ENCODE peak calls at places on chromosomes 5 and 9, in six cellular contexts. D, O, T, Y, B and L are unnamed samples.

GRCh38 chr9:135136481-135136880 is 49.0 kb downstream of the OLFM1 start:
- DNase-seq in B (no peak), Y (no peak), T (no peak), O (no peak), D (no peak), L (no peak)

GRCh38 chr9:35903049-35903448 is 3.0 kb upstream of the HRCT1 start:
- DNase-seq in B (no peak), D (no peak), T (no peak), Y (no peak), O (no peak), L (no peak)

GRCh38 chr9:108835831-108836230 is 20.0 kb downstream of the ACTL7B start:
- DNase-seq in O (no peak), D (no peak), T (no peak), Y (no peak), B (no peak), L (no peak)

GRCh38 chr5:61311836-61312808 is 19.9 kb upstream of the ZSWIM6 start:
- DNase-seq in Y (no peak), T (no peak), D (no peak), O (no peak), B (no peak), L (no peak)

GRCh38 chr5:51347704-51348103 is 35.5 kb upstream of the ISL1 start:
- DNase-seq in B (no peak), D (no peak), T (no peak), O (no peak), Y (no peak), L (no peak)

GRCh38 chr5:88509403-88509802 is 240.8 kb upstream of the TMEM161B start:
- DNase-seq in Y (no peak), T (no peak), O (no peak), B (no peak), D (no peak), L (no peak)

GRCh38 chr9:82601272-82601835 is 461.6 kb downstream of the RASEF start:
- DNase-seq in B (no peak), Y (no peak), O (no peak), T (no peak), D (no peak), L (no peak)

GRCh38 chr9:16265671-16266070 is 604.8 kb downstream of the BNC2 start:
- DNase-seq in T (no peak), B (no peak), D (no peak), Y (no peak), O (no peak), L (no peak)

GRCh38 chr5:150304481-150305081 is 1.9 kb upstream of the ARSI start:
- DNase-seq in Y (no peak), B (no peak), T (no peak), D (no peak), O (no peak), L (no peak)

GRCh38 chr5:155530046-155530445 is 516.5 kb downstream of the KIF4B start:
- DNase-seq in O (no peak), D (no peak), B (no peak), Y (no peak), T (no peak), L (no peak)

GRCh38 chr5:155726267-155726666 is 600.7 kb upstream of the SGCD start:
- DNase-seq in D (no peak), Y (no peak), T (no peak), B (peak; percentile 65), O (no peak), L (no peak)

GRCh38 chr9:130874783-130875182 is 21.8 kb downstream of the QRFP start:
- DNase-seq in O (no peak), Y (no peak), T (no peak), D (no peak), B (no peak), L (no peak)

GRCh38 chr5:81901539-81901938 is 70.3 kb upstream of the ATG10 start:
- DNase-seq in D (no peak), Y (no peak), T (no peak), B (no peak), O (peak; percentile 36), L (no peak)

GRCh38 chr5:27598576-27598975 is 560.2 kb upstream of the CDH9 start:
- DNase-seq in T (no peak), D (no peak), B (no peak), Y (no peak), O (no peak), L (no peak)

GRCh38 chr5:137734962-137735530 is 843 bp downstream of the KLHL3 start:
- DNase-seq in Y (peak; percentile 34), D (peak; percentile 73), T (no peak), B (no peak), O (peak; percentile 44), L (no peak)

GRCh38 chr5:160423025-160423554 is 1.4 kb downstream of the PTTG1 start:
- DNase-seq in O (no peak), T (no peak), B (no peak), Y (no peak), D (no peak), L (no peak)

GRCh38 chr9:94150890-94151660 is 66.8 kb downstream of the PTPDC1 start:
- DNase-seq in B (no peak), T (no peak), O (no peak), Y (no peak), D (no peak), L (no peak)

GRCh38 chr5:56269216-56269927 is 36.2 kb upstream of the ANKRD55 start:
- DNase-seq in O (no peak), T (no peak), Y (no peak), D (no peak), B (no peak), L (no peak)

GRCh38 chr5:37663538-37663937 is 176.3 kb downstream of the GDNF start:
- DNase-seq in T (no peak), B (no peak), Y (no peak), O (no peak), D (no peak), L (no peak)

GRCh38 chr5:157282150-157282549 is 16.2 kb downstream of the CYFIP2 start:
- DNase-seq in T (no peak), Y (no peak), D (no peak), B (no peak), O (no peak), L (no peak)

GRCh38 chr9:6660512-6660911 is 15.0 kb upstream of the GLDC start:
- DNase-seq in B (no peak), T (no peak), O (no peak), Y (no peak), D (no peak), L (no peak)

GRCh38 chr5:143738415-143739401 is 73.3 kb upstream of the HMHB1 start:
- DNase-seq in T (no peak), O (no peak), D (no peak), Y (no peak), B (no peak), L (no peak)

GRCh38 chr9:5817776-5818336 is 15.1 kb downstream of the ERMP1 start:
- DNase-seq in T (no peak), D (no peak), B (no peak), Y (no peak), O (no peak), L (no peak)

DNA sequence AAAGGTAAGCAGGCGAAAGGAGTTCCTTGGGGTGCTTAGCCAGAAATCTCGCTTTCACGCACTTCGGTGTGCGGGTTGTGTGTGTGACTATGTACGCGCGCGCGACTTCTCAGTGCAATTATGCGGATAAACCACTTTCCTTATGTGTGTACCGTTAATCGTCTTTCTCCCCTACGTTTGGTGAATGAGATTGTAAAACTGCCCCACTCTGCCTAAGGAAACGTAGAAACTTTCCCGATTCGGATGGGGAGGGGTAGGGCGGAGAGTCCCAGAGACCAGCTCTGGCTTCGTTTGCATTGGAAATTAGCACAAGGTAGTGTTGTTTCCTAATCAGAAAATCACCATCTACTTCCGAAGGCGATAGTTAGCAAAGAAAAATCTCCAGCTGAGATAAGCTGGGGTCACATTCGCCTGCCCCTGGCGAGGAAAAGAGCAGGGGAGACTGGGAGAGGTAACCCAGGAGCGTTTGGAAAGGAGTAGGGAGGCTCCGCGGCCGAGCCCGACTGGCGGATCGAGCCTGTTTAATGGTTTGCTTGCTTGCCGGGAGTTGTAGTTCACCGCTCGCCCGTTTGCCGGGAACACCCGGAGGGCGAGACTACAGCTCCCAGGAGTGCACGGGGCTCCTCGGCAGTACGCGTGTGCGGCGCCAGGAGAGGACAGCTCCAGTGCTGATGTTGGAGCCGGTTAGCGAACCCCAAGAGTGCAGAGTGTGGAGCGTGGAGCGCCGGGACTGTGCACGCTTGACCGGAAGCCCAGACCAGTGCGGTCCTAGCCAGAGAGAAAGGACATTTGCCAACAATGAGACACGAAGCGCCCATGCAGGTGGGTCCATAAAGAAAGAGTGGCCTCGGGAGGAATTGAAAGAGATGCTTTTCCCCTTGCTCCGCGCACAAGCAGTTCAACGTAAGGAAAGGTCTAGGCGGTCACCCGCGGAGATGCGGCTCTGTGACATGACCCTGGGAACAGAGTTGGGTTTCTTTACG is at the start of gene RAB3C:
- DNase-seq in D (peak; percentile 96), B (peak; percentile 86), O (peak; percentile 92), T (peak; percentile 88), Y (peak; percentile 90), L (peak; percentile 87)
- TF ChIP-seq POLR2A in D (no peak), B (no peak), O (no peak), T (no peak), Y (no peak), L (no peak)

GRCh38 chr9:69527454-69527853 is 144.7 kb downstream of the APBA1 start:
- DNase-seq in D (no peak), T (no peak), O (no peak), B (no peak), Y (no peak), L (no peak)
- TF ChIP-seq POLR2AphosphoS5 in D (no peak), T (no peak), O (no peak), B (no peak), Y (no peak), L (no peak)

DNA sequence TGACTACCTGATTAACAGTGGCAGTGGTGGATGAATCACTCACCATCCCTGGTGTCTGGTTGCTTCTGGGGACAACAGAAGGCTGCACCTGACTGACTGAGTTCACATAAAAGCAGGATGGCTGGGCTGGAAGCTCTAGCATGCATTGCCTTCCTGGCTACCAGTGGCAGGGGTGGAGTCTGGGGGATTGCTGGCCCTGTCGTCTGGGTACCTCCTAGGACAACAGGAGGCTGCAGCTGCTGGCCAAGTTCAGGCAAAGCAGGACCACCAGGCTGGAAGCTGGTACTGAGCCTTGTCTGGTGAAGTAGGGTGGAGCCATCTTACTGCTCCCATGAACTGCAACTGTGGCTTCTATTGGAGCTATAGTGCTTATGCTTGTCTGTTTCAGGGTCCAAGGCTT is 480.8 kb upstream of the CTNND2 start:
- DNase-seq in D (no peak), T (no peak), O (no peak), B (no peak), Y (no peak), L (no peak)
- H3K9me3 ChIP-seq in D (peaks cover 12% of the 10 kb centered on the region), T (peaks cover 4% of the 10 kb centered on the region), O (no peaks in the 10 kb centered on the region), B (no peaks in the 10 kb centered on the region), Y (peaks cover 2% of the 10 kb centered on the region), L (no peaks in the 10 kb centered on the region)

DNA sequence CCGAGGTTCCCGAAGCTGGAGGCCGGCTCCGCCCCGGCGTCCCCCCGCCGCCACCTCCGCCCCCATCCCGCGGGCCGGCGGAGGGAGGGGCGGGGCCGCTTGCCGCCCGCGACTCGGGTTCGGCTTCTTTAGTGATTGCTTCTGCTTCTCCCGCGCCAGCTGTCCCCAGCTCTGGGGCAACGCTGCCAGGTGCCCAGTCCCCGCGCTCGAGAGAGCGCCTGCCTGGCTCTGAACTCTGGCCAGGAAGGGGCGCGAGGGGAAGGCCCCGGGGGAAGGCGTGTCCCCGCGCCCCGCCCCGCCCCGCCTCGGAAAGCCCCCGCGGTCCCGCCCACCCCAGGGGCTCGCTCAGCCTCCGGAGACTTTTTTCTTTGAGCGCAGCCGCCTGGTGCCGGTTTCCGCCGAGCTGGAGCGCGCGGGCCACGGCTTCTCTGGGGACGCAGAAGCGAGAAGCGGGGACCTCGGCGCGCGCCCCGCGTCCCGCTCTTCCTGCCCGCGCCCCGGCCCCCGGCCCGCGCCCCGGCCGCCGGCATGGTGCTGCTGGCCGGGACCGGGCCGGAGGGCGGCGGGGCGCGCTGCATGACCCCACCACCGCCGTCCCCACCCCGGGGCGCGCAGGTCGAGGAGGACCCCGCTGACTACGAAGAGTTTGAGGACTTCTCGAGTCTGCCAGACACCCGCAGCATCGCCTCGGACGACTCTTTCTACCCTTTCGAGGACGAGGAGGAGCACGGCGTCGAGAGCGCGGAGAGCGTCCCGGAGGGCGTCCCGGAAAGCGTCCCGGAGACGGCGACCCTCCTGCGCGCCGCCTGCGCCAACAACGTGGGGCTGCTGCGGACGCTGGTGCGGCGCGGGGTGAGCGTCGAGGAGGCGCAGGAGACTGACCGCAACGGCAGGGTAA is at the start of gene ANKRD33B:
- DNase-seq in Y (peak; percentile 63), T (peak; percentile 80), D (peak; percentile 94), B (no peak), O (peak; percentile 93), L (no peak)
- TF ChIP-seq POLR2A in Y (peak; percentile 37), T (no peak), D (peak; percentile 86), B (no peak), O (no peak), L (no peak)